ENCODE peak calls at places on chromosomes 6 and 20, in ten cellular contexts. P is lung; B is T-cell; H is amygdala; T is OCI-LY7; N is spleen; R is AG08395; K is omental fat pad; Q is D721Med; C is activated naive CD8-positive, alpha-beta T cell treated with anti-CD3 and anti-CD28 coated beads for 36 hours. O is an unnamed sample.

GRCh38 chr6:79671605-79672266 is 40.6 kb downstream of the SH3BGRL2 start:
- DNase-seq in P (peak; percentile 79), B (peak; percentile 33), H (no peak), T (peak; percentile 4), N (peak; percentile 74), R (no peak), K (no peak), Q (no peak), C (peak; percentile 67), O (no peak)

GRCh38 chr6:25026723-25027122 is 91.0 kb upstream of the RIPOR2 start:
- DNase-seq in P (peak; percentile 82), B (no peak), H (no peak), T (peak; percentile 38), N (no peak), R (no peak), K (no peak), Q (no peak), C (no peak), O (no peak)

GRCh38 chr6:129105793-129106192 is 222.9 kb downstream of the LAMA2 start:
- DNase-seq in P (no peak), B (no peak), H (no peak), T (no peak), N (no peak), R (no peak), K (no peak), Q (no peak), C (no peak), O (peak; percentile 9)

GRCh38 chr6:2891768-2892170 is 11.3 kb downstream of the SERPINB9 start:
- DNase-seq in P (no peak), B (peak; percentile 60), H (no peak), T (peak; percentile 99), N (peak; percentile 90), R (no peak), K (no peak), Q (peak; percentile 37), C (peak; percentile 59), O (no peak)

GRCh38 chr20:25508083-25508770 is 77.1 kb downstream of the NINL start:
- DNase-seq in P (no peak), B (no peak), H (no peak), T (no peak), N (no peak), R (peak; percentile 34), K (no peak), Q (no peak), C (no peak), O (peak; percentile 27)

GRCh38 chr6:162713926-162714759 is 13.4 kb downstream of the PRKN start:
- DNase-seq in P (no peak), B (no peak), H (no peak), T (no peak), N (no peak), R (no peak), K (no peak), Q (no peak), C (no peak), O (no peak)

GRCh38 chr20:59688999-59689398 is 84.7 kb downstream of the PHACTR3 start:
- DNase-seq in P (no peak), B (no peak), H (no peak), T (no peak), N (no peak), R (no peak), K (no peak), Q (no peak), C (no peak), O (no peak)

GRCh38 chr6:71171478-71172070 is 117.0 kb upstream of the OGFRL1 start:
- DNase-seq in P (no peak), B (no peak), H (no peak), T (no peak), N (no peak), R (no peak), K (no peak), Q (no peak), C (no peak), O (no peak)

GRCh38 chr6:46743425-46744158 is 3.1 kb upstream of the ANKRD66 start:
- DNase-seq in P (no peak), B (no peak), H (no peak), T (no peak), N (no peak), R (no peak), K (no peak), Q (no peak), C (no peak), O (no peak)

GRCh38 chr20:3226093-3226492 is 12.9 kb downstream of the SLC4A11 start:
- DNase-seq in P (no peak), B (no peak), H (no peak), T (no peak), N (no peak), R (no peak), K (no peak), Q (no peak), C (no peak), O (no peak)

GRCh38 chr6:154154389-154154967 is 115.4 kb downstream of the OPRM1 start:
- DNase-seq in P (peak; percentile 53), B (peak; percentile 52), H (peak; percentile 23), T (peak; percentile 66), N (no peak), R (peak; percentile 33), K (peak; percentile 51), Q (no peak), C (peak; percentile 24), O (peak; percentile 72)

GRCh38 chr6:149901444-149902140 is 3.7 kb upstream of the RAET1E start:
- DNase-seq in P (no peak), B (no peak), H (no peak), T (no peak), N (no peak), R (no peak), K (no peak), Q (no peak), C (no peak), O (no peak)

GRCh38 chr20:59214083-59214482 is 50.5 kb downstream of the ZNF831 start:
- DNase-seq in P (no peak), B (no peak), H (no peak), T (no peak), N (no peak), R (no peak), K (no peak), Q (no peak), C (no peak), O (no peak)

GRCh38 chr20:31870703-31871601 is 518 bp downstream of the TTLL9 start:
- DNase-seq in P (no peak), B (no peak), H (no peak), T (no peak), N (no peak), R (no peak), K (no peak), Q (no peak), C (no peak), O (no peak)

GRCh38 chr20:63215101-63216040 is 560 bp downstream of the YTHDF1 start:
- DNase-seq in P (no peak), B (no peak), H (no peak), T (peak; percentile 37), N (no peak), R (peak; percentile 76), K (no peak), Q (no peak), C (peak; percentile 25), O (no peak)

GRCh38 chr6:169723991-169724553 is at the start of gene PHF10:
- DNase-seq in P (no peak), B (peak; percentile 43), H (peak; percentile 33), T (peak; percentile 58), N (peak; percentile 89), R (peak; percentile 54), K (no peak), Q (no peak), C (peak; percentile 56), O (no peak)

GRCh38 chr6:61833176-61833716 is 452.8 kb downstream of the KHDRBS2 start:
- DNase-seq in P (no peak), B (no peak), H (no peak), T (no peak), N (no peak), R (no peak), K (no peak), Q (no peak), C (no peak), O (no peak)

GRCh38 chr20:1951436-1952115 is 42.3 kb downstream of the PDYN start:
- DNase-seq in P (no peak), B (no peak), H (no peak), T (no peak), N (no peak), R (no peak), K (no peak), Q (no peak), C (no peak), O (no peak)

O was measured in glomerular endothelial cell.